ENCODE peak calls at places on chromosome X, in eight cellular contexts. Z, F, O, A, E, M, X and W are unnamed samples.

GRCh38 chrX:39834600-39834999 is 263.2 kb downstream of the BCOR start:
- DNase-seq in Z (no peak), F (no peak), O (no peak), A (no peak), E (no peak), M (no peak), X (no peak), W (no peak)

GRCh38 chrX:40853816-40854123 is 118.4 kb upstream of the MED14 start:
- DNase-seq in Z (no peak), F (no peak), O (no peak), A (no peak), E (no peak), M (no peak), X (no peak), W (no peak)

GRCh38 chrX:110678591-110678990 is 117.0 kb downstream of the CHRDL1 start:
- DNase-seq in Z (no peak), F (no peak), O (no peak), A (no peak), E (no peak), M (no peak), X (no peak), W (no peak)

GRCh38 chrX:134572816-134573682 is 85.2 kb downstream of the PLAC1 start:
- DNase-seq in Z (no peak), F (no peak), O (no peak), A (no peak), E (no peak), M (no peak), X (no peak), W (no peak)

GRCh38 chrX:115693476-115693875 is 132.5 kb downstream of the PLS3 start:
- DNase-seq in Z (no peak), F (no peak), O (no peak), A (no peak), E (no peak), M (no peak), X (no peak), W (no peak)

GRCh38 chrX:143632625-143633387 is 3.1 kb downstream of the SLITRK4 start:
- DNase-seq in Z (no peak), F (no peak), O (no peak), A (no peak), E (no peak), M (no peak), X (no peak), W (no peak)

GRCh38 chrX:123753656-123754350 is 21.0 kb upstream of the THOC2 start:
- DNase-seq in Z (no peak), F (no peak), O (no peak), A (no peak), E (no peak), M (no peak), X (no peak), W (no peak)

GRCh38 chrX:69067841-69068240 is 97.4 kb downstream of the PJA1 start:
- DNase-seq in Z (no peak), F (no peak), O (no peak), A (peak), E (no peak), M (peak), X (no peak), W (no peak)

GRCh38 chrX:136191171-136191570 is 43.8 kb downstream of the FHL1 start:
- DNase-seq in Z (peak), F (no peak), O (no peak), A (no peak), E (no peak), M (no peak), X (no peak), W (no peak)
- TF ChIP-seq POLR2AphosphoS5 in Z (peak), F (peak), O (no peak), A (no peak), E (no peak), M (no peak), X (no peak), W (no peak)

GRCh38 chrX:106931831-106932491 is 11.8 kb downstream of the CLDN2 start:
- DNase-seq in Z (no peak), F (no peak), O (no peak), A (no peak), E (no peak), M (no peak), X (no peak), W (no peak)

GRCh38 chrX:106927700-106928099 is 7.5 kb downstream of the CLDN2 start:
- DNase-seq in Z (no peak), F (no peak), O (no peak), A (peak), E (no peak), M (no peak), X (no peak), W (no peak)

GRCh38 chrX:106927023-106927422 is 6.8 kb downstream of the CLDN2 start:
- DNase-seq in Z (no peak), F (no peak), O (no peak), A (no peak), E (no peak), M (no peak), X (no peak), W (no peak)

GRCh38 chrX:106932492-106932923 is 12.3 kb downstream of the CLDN2 start:
- DNase-seq in Z (peak), F (no peak), O (no peak), A (no peak), E (no peak), M (no peak), X (no peak), W (no peak)

DNA sequence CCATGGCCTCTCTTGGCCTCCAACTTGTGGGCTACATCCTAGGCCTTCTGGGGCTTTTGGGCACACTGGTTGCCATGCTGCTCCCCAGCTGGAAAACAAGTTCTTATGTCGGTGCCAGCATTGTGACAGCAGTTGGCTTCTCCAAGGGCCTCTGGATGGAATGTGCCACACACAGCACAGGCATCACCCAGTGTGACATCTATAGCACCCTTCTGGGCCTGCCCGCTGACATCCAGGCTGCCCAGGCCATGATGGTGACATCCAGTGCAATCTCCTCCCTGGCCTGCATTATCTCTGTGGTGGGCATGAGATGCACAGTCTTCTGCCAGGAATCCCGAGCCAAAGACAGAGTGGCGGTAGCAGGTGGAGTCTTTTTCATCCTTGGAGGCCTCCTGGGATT is 8.0 kb downstream of the CLDN2 start:
- DNase-seq in Z (no peak), F (no peak), O (no peak), A (no peak), E (no peak), M (no peak), X (no peak), W (no peak)
- TF ChIP-seq POLR2A in Z (no peak), F (no peak), O (no peak), A (no peak), E (no peak), M (no peak), X (no peak), W (no peak)

GRCh38 chrX:150268839-150269238 is 94.3 kb upstream of the MAMLD1 start:
- DNase-seq in Z (no peak), F (peak), O (no peak), A (no peak), E (no peak), M (no peak), X (no peak), W (no peak)

GRCh38 chrX:150269613-150270254 is 93.4 kb upstream of the MAMLD1 start:
- DNase-seq in Z (no peak), F (no peak), O (no peak), A (peak), E (no peak), M (no peak), X (no peak), W (no peak)

DNA sequence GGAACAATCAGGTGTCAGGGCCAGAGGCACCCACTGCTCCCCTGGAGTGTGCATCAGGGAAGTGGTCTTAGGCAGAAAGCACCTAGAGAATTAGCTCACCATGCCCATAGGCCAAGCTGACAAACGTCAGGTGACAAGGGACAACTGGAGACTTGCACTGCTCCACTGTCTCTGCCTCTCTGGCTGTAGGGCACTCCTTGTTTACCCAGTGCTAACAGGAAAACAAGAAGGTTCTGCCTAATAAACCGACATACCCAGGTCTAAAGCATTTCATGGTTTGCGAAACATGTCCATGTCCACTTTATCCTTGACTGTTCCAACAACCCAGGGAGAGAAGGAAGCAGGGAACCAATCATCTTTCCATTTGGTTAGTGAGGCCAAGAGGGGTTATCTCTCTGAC is 92.5 kb upstream of the MAMLD1 start:
- DNase-seq in Z (no peak), F (no peak), O (peak), A (no peak), E (no peak), M (no peak), X (no peak), W (no peak)
- TF ChIP-seq POLR2AphosphoS5 in Z (no peak), F (no peak), O (peak), A (no peak), E (no peak), M (no peak), X (no peak), W (no peak)

DNA sequence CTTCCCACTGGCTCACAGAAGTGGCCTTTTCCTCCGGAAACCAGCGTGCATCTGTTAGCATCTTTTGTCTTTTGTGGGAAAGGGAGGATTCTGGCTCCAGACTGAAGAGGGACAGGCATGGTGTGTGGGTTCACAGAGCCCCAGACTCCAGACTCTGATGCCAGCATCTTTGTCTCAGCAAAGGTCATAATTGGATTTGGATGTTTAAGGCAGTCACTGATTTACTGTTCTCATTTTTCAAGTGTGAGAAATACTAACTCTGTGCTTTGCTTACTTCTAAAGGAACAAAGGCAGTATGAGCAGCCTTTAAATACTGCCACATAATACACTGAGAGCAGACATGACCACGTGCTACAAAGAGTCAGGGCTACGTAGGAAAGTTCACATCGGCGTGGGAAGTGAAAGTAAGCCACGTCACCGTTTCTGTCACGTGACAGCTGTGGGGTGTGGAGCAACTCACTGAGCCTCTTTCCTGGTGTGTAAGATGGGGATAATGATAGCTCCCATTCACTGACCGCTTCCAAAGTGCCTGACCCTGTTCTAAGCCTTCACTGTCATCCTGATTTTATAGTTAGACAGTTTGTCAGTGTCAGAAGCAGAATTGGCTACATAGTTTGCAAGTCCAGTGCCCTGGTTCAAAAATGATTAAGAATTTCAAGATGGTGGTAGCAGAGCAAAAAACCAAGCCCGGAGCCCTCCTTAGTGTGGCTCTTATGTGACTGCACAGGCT is 24.8 kb upstream of the TMSB4X start:
- DNase-seq in Z (peak), F (no peak), O (peak), A (peak), E (no peak), M (peak), X (peak), W (no peak)
- TF ChIP-seq POLR2A in Z (no peak), F (no peak), O (peak), A (no peak), E (no peak), M (no peak), X (no peak), W (peak)

GRCh38 chrX:136251042-136251991 is at the start of gene MAP7D3:
- DNase-seq in Z (peak), F (no peak), O (peak), A (peak), E (peak), M (peak), X (peak), W (peak)
- TF ChIP-seq POLR2AphosphoS5 in Z (no peak), F (peak), O (no peak), A (peak), E (peak), M (peak), X (no peak), W (peak)

DNA sequence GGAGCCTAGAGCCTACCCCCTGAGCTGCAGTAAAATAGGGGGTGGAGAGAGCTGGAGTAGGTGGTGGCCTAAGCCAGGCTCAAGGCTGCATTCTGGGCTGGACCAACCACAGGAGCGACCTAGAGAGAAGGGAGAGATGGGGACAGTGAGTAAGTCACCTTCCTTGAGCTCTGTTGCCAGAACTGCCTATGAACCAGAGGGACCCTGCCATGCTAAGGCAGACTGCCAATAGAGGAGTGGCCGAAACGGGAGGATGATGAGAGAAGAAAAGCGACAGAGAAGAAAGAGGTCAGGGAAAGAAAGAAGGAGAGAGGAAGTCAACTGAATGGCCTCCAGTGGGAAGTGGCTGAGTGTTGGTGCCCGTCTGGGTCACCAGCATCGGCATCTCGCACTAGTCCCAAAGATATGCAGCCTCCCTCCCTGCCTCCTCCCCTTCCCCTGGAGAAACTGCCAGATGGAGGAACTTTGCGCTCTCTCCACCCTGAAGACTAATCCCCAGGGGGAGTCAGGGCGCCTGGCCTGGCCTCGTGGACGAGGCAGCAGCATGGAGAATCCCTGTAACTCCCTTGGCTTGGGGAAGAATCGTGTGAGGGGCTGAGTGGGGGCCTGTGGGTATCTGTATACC is 28.8 kb downstream of the ELF4 start:
- DNase-seq in Z (no peak), F (no peak), O (no peak), A (no peak), E (no peak), M (no peak), X (no peak), W (no peak)
- TF ChIP-seq POLR2A in Z (no peak), F (no peak), O (no peak), A (no peak), E (no peak), M (no peak), X (no peak), W (no peak)

GRCh38 chrX:7927259-7928167 is at the start of gene PNPLA4:
- DNase-seq in Z (peak), F (peak), O (peak), A (peak), E (peak), M (peak), X (peak), W (peak)
- TF ChIP-seq POLR2AphosphoS5 in Z (no peak), F (peak), O (peak), A (peak), E (no peak), M (peak), X (peak), W (peak)